ENCODE peak calls at places on chromosomes 2 and 18, in six cellular contexts. One of them, this sample, is unnamed.

GRCh38 chr2:157194097-157194688 is 63.3 kb upstream of the GALNT5 start:
- DNase-seq in CD8-positive, alpha-beta T cell: no peak
- DNase-seq in OCI-LY7: peak
- DNase-seq in fibroblast of the aortic adventitia: peak
- DNase-seq in mucosa of descending colon: peak
- DNase-seq in GM06990: peak
- DNase-seq in this sample: peak

GRCh38 chr2:136206613-136207012 is 88.7 kb upstream of the CXCR4 start:
- DNase-seq in fibroblast of the aortic adventitia: no peak
- DNase-seq in CD8-positive, alpha-beta T cell: no peak
- DNase-seq in GM06990: peak
- DNase-seq in mucosa of descending colon: no peak
- DNase-seq in OCI-LY7: peak
- DNase-seq in this sample: peak

GRCh38 chr2:10257036-10257435 is 45.7 kb upstream of the HPCAL1 start:
- DNase-seq in CD8-positive, alpha-beta T cell: no peak
- DNase-seq in fibroblast of the aortic adventitia: no peak
- DNase-seq in mucosa of descending colon: no peak
- DNase-seq in OCI-LY7: no peak
- DNase-seq in GM06990: no peak
- DNase-seq in this sample: no peak

GRCh38 chr2:54772110-54772509 is 48.6 kb downstream of the EML6 start:
- DNase-seq in CD8-positive, alpha-beta T cell: no peak
- DNase-seq in OCI-LY7: no peak
- DNase-seq in GM06990: no peak
- DNase-seq in mucosa of descending colon: no peak
- DNase-seq in fibroblast of the aortic adventitia: peak
- DNase-seq in this sample: no peak

GRCh38 chr2:7685342-7686015 is 768.3 kb downstream of the RNF144A start:
- DNase-seq in CD8-positive, alpha-beta T cell: no peak
- DNase-seq in OCI-LY7: no peak
- DNase-seq in mucosa of descending colon: no peak
- DNase-seq in GM06990: no peak
- DNase-seq in fibroblast of the aortic adventitia: peak
- DNase-seq in this sample: no peak

GRCh38 chr2:157497603-157498314 is 53.9 kb upstream of the CYTIP start:
- DNase-seq in OCI-LY7: peak
- DNase-seq in GM06990: peak
- DNase-seq in fibroblast of the aortic adventitia: peak
- DNase-seq in CD8-positive, alpha-beta T cell: no peak
- DNase-seq in mucosa of descending colon: no peak
- DNase-seq in this sample: peak

GRCh38 chr2:232951891-232952290 is 61.2 kb downstream of the NGEF start:
- DNase-seq in GM06990: no peak
- DNase-seq in mucosa of descending colon: no peak
- DNase-seq in CD8-positive, alpha-beta T cell: no peak
- DNase-seq in OCI-LY7: no peak
- DNase-seq in fibroblast of the aortic adventitia: peak
- DNase-seq in this sample: no peak

GRCh38 chr2:18651842-18652774 is 62.7 kb upstream of the NT5C1B start:
- DNase-seq in CD8-positive, alpha-beta T cell: no peak
- DNase-seq in mucosa of descending colon: no peak
- DNase-seq in OCI-LY7: no peak
- DNase-seq in GM06990: no peak
- DNase-seq in fibroblast of the aortic adventitia: peak
- DNase-seq in this sample: no peak

GRCh38 chr18:8458546-8459215 is 150.6 kb upstream of the RAB12 start:
- DNase-seq in CD8-positive, alpha-beta T cell: no peak
- DNase-seq in GM06990: no peak
- DNase-seq in mucosa of descending colon: no peak
- DNase-seq in fibroblast of the aortic adventitia: no peak
- DNase-seq in OCI-LY7: no peak
- DNase-seq in this sample: no peak

GRCh38 chr2:238939521-238940403 is 91.9 kb downstream of the TWIST2 start:
- DNase-seq in mucosa of descending colon: no peak
- DNase-seq in OCI-LY7: no peak
- DNase-seq in CD8-positive, alpha-beta T cell: no peak
- DNase-seq in GM06990: no peak
- DNase-seq in fibroblast of the aortic adventitia: no peak
- DNase-seq in this sample: no peak

GRCh38 chr18:50181590-50181989 is 13.4 kb downstream of the MYO5B start:
- DNase-seq in GM06990: no peak
- DNase-seq in fibroblast of the aortic adventitia: no peak
- DNase-seq in mucosa of descending colon: no peak
- DNase-seq in OCI-LY7: no peak
- DNase-seq in CD8-positive, alpha-beta T cell: no peak
- DNase-seq in this sample: no peak

GRCh38 chr2:36539631-36540030 is 58.3 kb downstream of the FEZ2 start:
- DNase-seq in CD8-positive, alpha-beta T cell: no peak
- DNase-seq in OCI-LY7: no peak
- DNase-seq in GM06990: no peak
- DNase-seq in fibroblast of the aortic adventitia: peak
- DNase-seq in mucosa of descending colon: no peak
- DNase-seq in this sample: no peak

GRCh38 chr18:36157441-36157840 is 27.7 kb downstream of the ELP2 start:
- DNase-seq in GM06990: no peak
- DNase-seq in OCI-LY7: no peak
- DNase-seq in CD8-positive, alpha-beta T cell: no peak
- DNase-seq in fibroblast of the aortic adventitia: peak
- DNase-seq in mucosa of descending colon: no peak
- DNase-seq in this sample: no peak

GRCh38 chr2:80300346-80300745 is 4.2 kb downstream of the LRRTM1 start:
- DNase-seq in OCI-LY7: no peak
- DNase-seq in mucosa of descending colon: no peak
- DNase-seq in CD8-positive, alpha-beta T cell: no peak
- DNase-seq in GM06990: no peak
- DNase-seq in fibroblast of the aortic adventitia: no peak
- DNase-seq in this sample: no peak

GRCh38 chr18:32208012-32208411 is 18.2 kb downstream of the MEP1B start:
- DNase-seq in GM06990: no peak
- DNase-seq in fibroblast of the aortic adventitia: no peak
- DNase-seq in mucosa of descending colon: peak
- DNase-seq in CD8-positive, alpha-beta T cell: no peak
- DNase-seq in OCI-LY7: no peak
- DNase-seq in this sample: no peak

GRCh38 chr2:200345917-200346316 is 39.4 kb downstream of the SPATS2L start:
- DNase-seq in mucosa of descending colon: no peak
- DNase-seq in GM06990: no peak
- DNase-seq in fibroblast of the aortic adventitia: peak
- DNase-seq in CD8-positive, alpha-beta T cell: no peak
- DNase-seq in OCI-LY7: no peak
- DNase-seq in this sample: no peak

GRCh38 chr2:188721231-188721630 is 252.9 kb upstream of the COL3A1 start:
- DNase-seq in CD8-positive, alpha-beta T cell: no peak
- DNase-seq in GM06990: no peak
- DNase-seq in fibroblast of the aortic adventitia: peak
- DNase-seq in mucosa of descending colon: peak
- DNase-seq in OCI-LY7: no peak
- DNase-seq in this sample: no peak

GRCh38 chr2:152550386-152550785 is 166.9 kb downstream of the PRPF40A start:
- DNase-seq in OCI-LY7: no peak
- DNase-seq in CD8-positive, alpha-beta T cell: no peak
- DNase-seq in mucosa of descending colon: peak
- DNase-seq in fibroblast of the aortic adventitia: no peak
- DNase-seq in GM06990: no peak
- DNase-seq in this sample: no peak

GRCh38 chr2:33786881-33787280 is 187.8 kb upstream of the FAM98A start:
- DNase-seq in OCI-LY7: no peak
- DNase-seq in mucosa of descending colon: no peak
- DNase-seq in CD8-positive, alpha-beta T cell: no peak
- DNase-seq in GM06990: no peak
- DNase-seq in fibroblast of the aortic adventitia: no peak
- DNase-seq in this sample: no peak

GRCh38 chr2:8855019-8855418 is 17.6 kb upstream of the KIDINS220 start:
- DNase-seq in mucosa of descending colon: no peak
- DNase-seq in CD8-positive, alpha-beta T cell: no peak
- DNase-seq in fibroblast of the aortic adventitia: no peak
- DNase-seq in GM06990: no peak
- DNase-seq in OCI-LY7: no peak
- DNase-seq in this sample: no peak

GRCh38 chr2:121529439-121530209 is 1.1 kb upstream of the RNU4ATAC start:
- DNase-seq in GM06990: no peak
- DNase-seq in fibroblast of the aortic adventitia: peak
- DNase-seq in CD8-positive, alpha-beta T cell: no peak
- DNase-seq in mucosa of descending colon: peak
- DNase-seq in OCI-LY7: no peak
- DNase-seq in this sample: no peak

GRCh38 chr18:5066380-5066977 is 130.6 kb downstream of the AKAIN1 start:
- DNase-seq in CD8-positive, alpha-beta T cell: no peak
- DNase-seq in mucosa of descending colon: peak
- DNase-seq in GM06990: no peak
- DNase-seq in OCI-LY7: peak
- DNase-seq in fibroblast of the aortic adventitia: no peak
- DNase-seq in this sample: peak
- TF ChIP-seq CTCF in CD8-positive, alpha-beta T cell: no peak
- TF ChIP-seq CTCF in mucosa of descending colon: peak
- TF ChIP-seq CTCF in GM06990: peak
- TF ChIP-seq CTCF in OCI-LY7: peak
- TF ChIP-seq CTCF in fibroblast of the aortic adventitia: no peak
- TF ChIP-seq CTCF in this sample: peak

DNA sequence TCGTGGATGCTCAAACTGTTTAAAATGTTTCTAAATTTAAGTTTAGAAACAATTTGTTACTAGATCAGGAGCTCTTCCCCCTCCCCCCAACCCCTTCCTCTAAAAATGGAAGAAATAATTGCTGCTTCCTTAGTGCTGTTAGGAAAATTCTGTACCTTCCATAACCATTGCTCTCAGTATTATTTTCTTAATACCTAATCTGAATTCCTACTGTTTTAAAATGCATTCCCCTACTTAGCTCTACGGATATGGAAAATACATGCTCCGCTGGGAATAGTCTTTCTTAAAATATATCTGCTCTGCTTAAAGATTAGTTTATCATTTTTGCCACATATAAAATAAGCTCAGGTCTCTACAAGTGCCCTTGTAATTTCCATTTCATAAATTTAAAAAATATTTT is 215.2 kb downstream of the TGIF1 start:
- DNase-seq in OCI-LY7: no peak
- DNase-seq in CD8-positive, alpha-beta T cell: no peak
- DNase-seq in mucosa of descending colon: no peak
- DNase-seq in GM06990: no peak
- DNase-seq in fibroblast of the aortic adventitia: no peak
- DNase-seq in this sample: no peak
- H3K4me3 ChIP-seq in OCI-LY7: peak
- H3K4me3 ChIP-seq in CD8-positive, alpha-beta T cell: no peak
- H3K4me3 ChIP-seq in mucosa of descending colon: no peak
- H3K4me3 ChIP-seq in GM06990: no peak
- H3K4me3 ChIP-seq in fibroblast of the aortic adventitia: no peak
- H3K4me3 ChIP-seq in this sample: no peak

GRCh38 chr2:127320067-127320466 is 26.1 kb upstream of the ERCC3 start:
- DNase-seq in CD8-positive, alpha-beta T cell: no peak
- DNase-seq in fibroblast of the aortic adventitia: no peak
- DNase-seq in mucosa of descending colon: no peak
- DNase-seq in OCI-LY7: no peak
- DNase-seq in GM06990: no peak
- DNase-seq in this sample: no peak

GRCh38 chr2:127320586-127321275 is 26.8 kb upstream of the ERCC3 start:
- DNase-seq in GM06990: no peak
- DNase-seq in fibroblast of the aortic adventitia: no peak
- DNase-seq in CD8-positive, alpha-beta T cell: no peak
- DNase-seq in OCI-LY7: no peak
- DNase-seq in mucosa of descending colon: no peak
- DNase-seq in this sample: no peak

GRCh38 chr2:127321306-127321705 is 27.4 kb upstream of the ERCC3 start:
- DNase-seq in CD8-positive, alpha-beta T cell: no peak
- DNase-seq in fibroblast of the aortic adventitia: no peak
- DNase-seq in mucosa of descending colon: no peak
- DNase-seq in GM06990: no peak
- DNase-seq in OCI-LY7: no peak
- DNase-seq in this sample: no peak

GRCh38 chr2:127326289-127326945 is 32.5 kb upstream of the ERCC3 start:
- DNase-seq in fibroblast of the aortic adventitia: no peak
- DNase-seq in mucosa of descending colon: no peak
- DNase-seq in OCI-LY7: no peak
- DNase-seq in CD8-positive, alpha-beta T cell: no peak
- DNase-seq in GM06990: no peak
- DNase-seq in this sample: no peak

GRCh38 chr2:127324635-127325034 is 30.7 kb upstream of the ERCC3 start:
- DNase-seq in OCI-LY7: peak
- DNase-seq in GM06990: no peak
- DNase-seq in CD8-positive, alpha-beta T cell: no peak
- DNase-seq in fibroblast of the aortic adventitia: peak
- DNase-seq in mucosa of descending colon: peak
- DNase-seq in this sample: peak
- TF ChIP-seq CTCF in OCI-LY7: peak
- TF ChIP-seq CTCF in GM06990: peak
- TF ChIP-seq CTCF in CD8-positive, alpha-beta T cell: no peak
- TF ChIP-seq CTCF in fibroblast of the aortic adventitia: peak
- TF ChIP-seq CTCF in mucosa of descending colon: no peak
- TF ChIP-seq CTCF in this sample: peak

GRCh38 chr2:64770781-64771334 is 117.1 kb upstream of the SERTAD2 start:
- DNase-seq in CD8-positive, alpha-beta T cell: no peak
- DNase-seq in fibroblast of the aortic adventitia: peak
- DNase-seq in GM06990: no peak
- DNase-seq in mucosa of descending colon: peak
- DNase-seq in OCI-LY7: no peak
- DNase-seq in this sample: no peak
- H3K4me3 ChIP-seq in CD8-positive, alpha-beta T cell: no peak
- H3K4me3 ChIP-seq in fibroblast of the aortic adventitia: no peak
- H3K4me3 ChIP-seq in GM06990: no peak
- H3K4me3 ChIP-seq in mucosa of descending colon: no peak
- H3K4me3 ChIP-seq in OCI-LY7: no peak
- H3K4me3 ChIP-seq in this sample: no peak